ENCODE peak calls at places on chromosomes 5 and 9, in ten cellular contexts. J, L, D, Z, H, F, V, U, A and X are unnamed samples.

GRCh38 chr5:69075522-69076169 is 18.2 kb upstream of the SLC30A5 start:
- DNase-seq in J (no peak), L (no peak), D (no peak), Z (no peak), H (no peak), F (no peak), V (no peak), U (no peak), A (no peak), X (no peak)

GRCh38 chr5:74099538-74099937 is 473.5 kb downstream of the ARHGEF28 start:
- DNase-seq in J (no peak), L (no peak), D (no peak), Z (no peak), H (no peak), F (no peak), V (no peak), U (no peak), A (no peak), X (no peak)

GRCh38 chr5:8097146-8097545 is 228.2 kb downstream of the MTRR start:
- DNase-seq in J (no peak), L (no peak), D (no peak), Z (no peak), H (no peak), F (no peak), V (no peak), U (no peak), A (no peak), X (no peak)

GRCh38 chr9:89484475-89485404 is 13.2 kb downstream of the SEMA4D start:
- DNase-seq in J (no peak), L (no peak), D (peak), Z (no peak), H (no peak), F (no peak), V (no peak), U (no peak), A (peak), X (no peak)

GRCh38 chr9:82488702-82489578 is 500.4 kb downstream of the SPATA31D1 start:
- DNase-seq in J (peak), L (peak), D (no peak), Z (no peak), H (no peak), F (no peak), V (peak), U (no peak), A (no peak), X (peak)

GRCh38 chr9:20725675-20726074 is 41.6 kb downstream of the FOCAD start:
- DNase-seq in J (no peak), L (no peak), D (no peak), Z (no peak), H (no peak), F (no peak), V (no peak), U (no peak), A (no peak), X (no peak)

GRCh38 chr9:95679874-95680273 is 163.1 kb upstream of the PTCH1 start:
- DNase-seq in J (no peak), L (no peak), D (no peak), Z (no peak), H (no peak), F (no peak), V (no peak), U (no peak), A (no peak), X (no peak)

GRCh38 chr5:34991486-34992238 is 56.1 kb downstream of the AGXT2 start:
- DNase-seq in J (no peak), L (peak), D (no peak), Z (no peak), H (no peak), F (no peak), V (no peak), U (no peak), A (no peak), X (no peak)

GRCh38 chr9:15277400-15278137 is 29.4 kb downstream of the TTC39B start:
- DNase-seq in J (no peak), L (no peak), D (peak), Z (no peak), H (no peak), F (no peak), V (no peak), U (no peak), A (peak), X (peak)